ENCODE peak calls at places on chromosomes 3 and 15, in six cellular contexts. R, W, C, D, T and Y are unnamed samples.

GRCh38 chr3:6262035-6262434 is 598.9 kb upstream of the GRM7 start:
- DNase-seq in T (no peak), R (no peak), D (no peak), C (no peak), W (no peak), Y (no peak)

GRCh38 chr15:80856400-80856799 is 77.2 kb downstream of the CEMIP start:
- DNase-seq in D (no peak), T (no peak), R (peak; percentile 41), W (no peak), C (no peak), Y (no peak)

GRCh38 chr3:127670761-127671522 is 1.8 kb upstream of the ABTB1 start:
- DNase-seq in D (no peak), C (peak; percentile 59), R (no peak), T (no peak), W (peak; percentile 24), Y (peak; percentile 64)

GRCh38 chr15:67456677-67457529 is 64.0 kb upstream of the C15orf61 start:
- DNase-seq in W (peak; percentile 90), D (peak; percentile 78), C (peak; percentile 85), R (peak; percentile 81), T (peak; percentile 23), Y (peak; percentile 80)

GRCh38 chr3:100482181-100482580 is 10.2 kb upstream of the TMEM45A start:
- DNase-seq in W (no peak), C (no peak), R (no peak), T (no peak), D (no peak), Y (no peak)

GRCh38 chr3:105356988-105357387 is 9.7 kb upstream of the ALCAM start:
- DNase-seq in C (no peak), T (no peak), W (no peak), D (no peak), R (no peak), Y (no peak)

GRCh38 chr3:162366382-162366781 is 869.8 kb downstream of the OTOL1 start:
- DNase-seq in T (no peak), R (no peak), C (no peak), D (no peak), W (no peak), Y (no peak)

GRCh38 chr3:39147711-39148115 is 5.7 kb downstream of the CSRNP1 start:
- DNase-seq in D (no peak), C (no peak), R (no peak), T (no peak), W (no peak), Y (no peak)

GRCh38 chr15:80507638-80508316 is 103.6 kb downstream of the ARNT2 start:
- DNase-seq in D (no peak), C (no peak), W (no peak), R (no peak), T (no peak), Y (peak; percentile 77)

GRCh38 chr15:70526974-70527325 is 236.4 kb downstream of the UACA start:
- DNase-seq in T (no peak), W (no peak), C (no peak), R (no peak), D (no peak), Y (no peak)

GRCh38 chr3:33722626-33723370 is 4.7 kb upstream of the CLASP2 start:
- DNase-seq in C (no peak), D (no peak), R (no peak), T (no peak), W (no peak), Y (no peak)

GRCh38 chr15:72475674-72476073 is 1.5 kb downstream of the ARIH1 start:
- DNase-seq in C (no peak), T (no peak), W (no peak), D (no peak), R (no peak), Y (no peak)

DNA sequence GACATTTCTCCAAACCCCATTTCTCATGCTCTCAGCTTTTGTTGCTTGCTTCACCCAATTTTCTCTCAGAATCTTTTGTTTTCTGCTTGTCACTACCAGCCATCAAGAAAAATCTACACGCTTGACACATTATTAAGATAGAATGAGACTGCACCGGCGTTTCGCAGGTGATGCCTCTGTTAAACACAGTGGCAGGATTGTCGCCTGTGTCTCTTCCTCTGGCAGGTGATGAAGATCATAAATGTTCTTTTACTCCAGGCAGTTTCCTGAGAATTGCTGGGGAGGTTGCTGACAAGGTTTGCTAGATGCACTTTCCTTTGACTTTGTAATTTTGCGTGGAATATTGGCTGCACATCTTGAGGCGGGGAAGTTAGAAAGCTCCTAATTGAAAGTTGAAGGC is 75.4 kb downstream of the IL1RAP start:
- DNase-seq in C (no peak), R (no peak), W (no peak), D (no peak), T (no peak), Y (no peak)
- TF ChIP-seq EP300 in C (no peak), R (no peak), W (no peak), D (no peak), T (no peak), Y (no peak)

DNA sequence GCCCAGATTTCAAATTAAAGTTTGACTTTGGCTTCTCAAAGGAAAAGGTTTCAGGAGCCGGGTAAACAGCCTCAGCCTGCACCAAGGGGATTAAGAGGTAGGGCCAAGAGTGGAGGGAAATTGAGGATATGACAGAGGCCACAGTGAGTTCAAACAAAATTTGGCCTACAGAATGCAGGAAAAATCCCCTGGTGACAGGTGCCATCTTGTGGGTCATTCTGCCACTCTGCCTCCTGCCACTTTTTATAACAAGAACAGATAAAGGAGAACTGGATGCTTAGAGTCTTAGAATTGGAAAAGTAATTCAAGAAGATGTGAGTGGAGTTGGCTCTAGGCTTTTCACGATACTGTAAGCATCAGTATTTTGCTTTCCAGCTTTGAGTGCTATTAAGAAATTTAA is 253.2 kb downstream of the NR2F2 start:
- DNase-seq in D (no peak), W (peak; percentile 28), C (no peak), R (no peak), T (no peak), Y (no peak)
- TF ChIP-seq CTCF in D (no peak), W (no peak), C (no peak), R (no peak), T (peak; percentile 33), Y (no peak)

GRCh38 chr3:151675858-151676615 is 57.7 kb upstream of the AADACL2 start:
- DNase-seq in D (no peak), C (no peak), T (no peak), R (no peak), W (no peak), Y (no peak)

DNA sequence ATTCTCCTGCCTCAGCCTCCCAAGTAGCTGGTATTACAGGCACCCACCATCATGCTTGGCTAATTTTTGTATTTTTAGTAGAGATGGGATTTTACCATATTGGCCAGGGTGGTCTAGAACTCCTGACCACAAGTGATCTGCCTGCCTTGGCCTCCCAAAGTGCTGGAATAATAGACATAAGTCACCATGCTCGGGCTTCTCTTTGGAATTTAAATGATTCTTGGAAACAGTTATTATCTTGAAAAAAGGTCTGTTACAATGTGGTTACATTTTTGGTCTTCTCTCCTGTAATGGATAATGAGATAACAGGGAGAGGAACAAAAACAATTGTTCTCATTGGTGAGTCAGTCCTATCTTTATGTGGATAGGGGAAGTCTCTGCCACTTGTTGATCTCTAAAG is 59.8 kb upstream of the AADACL2 start:
- DNase-seq in D (no peak), W (no peak), R (no peak), T (no peak), C (no peak), Y (no peak)
- TF ChIP-seq EP300 in D (no peak), W (no peak), R (no peak), T (no peak), C (no peak), Y (no peak)

GRCh38 chr3:140972833-140973232 is 31.2 kb downstream of the SLC25A36 start:
- DNase-seq in C (no peak), D (no peak), W (no peak), T (no peak), R (no peak), Y (no peak)
- TF ChIP-seq CTCF in C (no peak), D (no peak), W (no peak), T (peak; percentile 44), R (peak; percentile 47), Y (no peak)

GRCh38 chr3:64133272-64133671 is 92.0 kb downstream of the PRICKLE2 start:
- DNase-seq in C (no peak), R (no peak), D (no peak), T (no peak), W (no peak), Y (no peak)
- TF ChIP-seq EP300 in C (no peak), R (no peak), D (no peak), T (no peak), W (no peak), Y (no peak)